ENCODE peak calls at places on chromosomes 4 and X, in four cellular contexts. P is A549, B is left ventricle myocardium inferior, D is fibroblast of lung. T is an unnamed sample.

GRCh38 chrX:16839224-16839851 is 30.8 kb downstream of the RBBP7 start:
- DNase-seq in P (no peak), B (no peak), D (peak), T (no peak)

GRCh38 chr4:132998585-132999230 is 150.4 kb upstream of the PCDH10 start:
- DNase-seq in P (no peak), B (no peak), D (no peak), T (no peak)

GRCh38 chrX:28586891-28587635 is at the start of gene IL1RAPL1:
- DNase-seq in P (peak), B (no peak), D (peak), T (peak)

GRCh38 chrX:38514014-38514854 is 47.1 kb upstream of the TSPAN7 start:
- DNase-seq in P (no peak), B (no peak), D (no peak), T (no peak)

GRCh38 chrX:19121898-19122640 is at the start of gene ADGRG2:
- DNase-seq in P (peak), B (peak), D (peak), T (no peak)

GRCh38 chr4:46389301-46389761 is 597 bp downstream of the GABRA2 start:
- DNase-seq in P (no peak), B (no peak), D (no peak), T (no peak)

GRCh38 chr4:163523791-163524365 is 29.4 kb downstream of the TMA16 start:
- DNase-seq in P (no peak), B (no peak), D (no peak), T (no peak)

GRCh38 chr4:139774759-139775487 is 109.3 kb downstream of the MGST2 start:
- DNase-seq in P (no peak), B (no peak), D (no peak), T (no peak)

GRCh38 chr4:145231906-145232700 is 51.7 kb upstream of the OTUD4 start:
- DNase-seq in P (no peak), B (no peak), D (peak), T (peak)

GRCh38 chr4:176002007-176002623 is 63.5 kb upstream of the WDR17 start:
- DNase-seq in P (peak), B (no peak), D (peak), T (no peak)

GRCh38 chr4:152106113-152106763 is 345.4 kb upstream of the GATB start:
- DNase-seq in P (peak), B (peak), D (peak), T (peak)

GRCh38 chr4:121246698-121247097 is 82.6 kb upstream of the TNIP3 start:
- DNase-seq in P (no peak), B (no peak), D (no peak), T (no peak)

GRCh38 chrX:134990475-134991473 is at the start of gene SMIM10:
- DNase-seq in P (no peak), B (peak), D (peak), T (peak)

GRCh38 chr4:25560605-25561004 is 95.0 kb upstream of the SLC34A2 start:
- DNase-seq in P (no peak), B (no peak), D (no peak), T (no peak)

GRCh38 chr4:1895489-1895888 is 24.3 kb downstream of the NSD2 start:
- DNase-seq in P (no peak), B (no peak), D (no peak), T (no peak)

GRCh38 chr4:522438-522837 is 23.4 kb downstream of the PIGG start:
- DNase-seq in P (no peak), B (no peak), D (no peak), T (no peak)

GRCh38 chrX:53312946-53313745 is 31.8 kb upstream of the IQSEC2 start:
- DNase-seq in P (peak), B (peak), D (peak), T (peak)

GRCh38 chrX:139890991-139891700 is 41.7 kb downstream of the ATP11C start:
- DNase-seq in P (no peak), B (no peak), D (peak), T (peak)

GRCh38 chr4:69999420-69999819 is 3.7 kb downstream of the STATH start:
- DNase-seq in P (no peak), B (no peak), D (peak), T (no peak)

GRCh38 chr4:85149656-85150055 is 183.2 kb upstream of the WDFY3 start:
- DNase-seq in P (no peak), B (no peak), D (peak), T (peak)

GRCh38 chr4:28250646-28251045 is 1390.0 kb downstream of the STIM2 start:
- DNase-seq in P (no peak), B (no peak), D (no peak), T (no peak)

GRCh38 chrX:129777218-129777768 is 2.5 kb upstream of the SASH3 start:
- DNase-seq in P (no peak), B (peak), D (no peak), T (no peak)
- H3K27ac ChIP-seq in P (no peak), B (peak), D (no peak), T (no peak)

DNA sequence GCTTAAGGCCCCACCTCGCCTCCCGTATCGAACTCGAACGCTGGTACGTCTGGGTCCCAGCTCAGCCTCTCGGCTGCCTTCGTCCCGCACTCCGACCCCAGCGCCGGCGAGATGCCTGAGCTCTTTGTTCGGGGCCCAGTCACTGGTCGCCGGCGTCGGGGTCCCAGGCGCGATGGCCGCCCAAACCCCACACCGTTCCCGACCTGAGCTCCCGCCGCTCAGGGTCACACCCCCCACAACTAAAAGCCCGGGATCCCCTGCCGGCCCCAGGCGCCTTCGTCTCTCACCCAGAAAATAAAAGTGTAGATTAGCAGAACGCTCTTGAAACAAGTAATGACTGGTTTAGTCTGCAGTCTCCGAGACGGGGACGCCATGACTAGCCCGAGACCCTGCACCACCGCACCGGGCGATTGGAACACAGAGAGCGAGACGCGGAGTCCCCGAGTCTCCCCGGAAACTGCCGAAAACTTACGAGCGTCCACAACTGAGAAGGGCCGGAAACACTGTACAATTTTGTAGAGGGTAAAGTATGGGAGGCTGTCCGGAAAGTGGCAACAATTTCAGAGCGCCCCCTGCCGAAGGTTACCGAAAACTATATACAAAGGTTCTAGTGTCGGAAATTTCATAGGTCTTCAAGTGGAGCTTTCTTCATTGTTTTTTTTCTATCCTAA is at the start of gene TSPAN6:
- DNase-seq in P (peak), B (peak), D (peak), T (peak)
- H3K27ac ChIP-seq in P (peak), B (peak), D (peak), T (peak)

GRCh38 chr4:184450045-184450444 is 24.3 kb downstream of the IRF2 start:
- DNase-seq in P (no peak), B (no peak), D (peak), T (peak)

GRCh38 chr4:184447664-184448063 is 26.7 kb downstream of the IRF2 start:
- DNase-seq in P (no peak), B (no peak), D (no peak), T (no peak)

GRCh38 chr4:184450743-184451142 is 23.6 kb downstream of the IRF2 start:
- DNase-seq in P (no peak), B (no peak), D (no peak), T (no peak)

GRCh38 chr4:184446132-184446531 is 28.2 kb downstream of the IRF2 start:
- DNase-seq in P (no peak), B (no peak), D (no peak), T (no peak)

DNA sequence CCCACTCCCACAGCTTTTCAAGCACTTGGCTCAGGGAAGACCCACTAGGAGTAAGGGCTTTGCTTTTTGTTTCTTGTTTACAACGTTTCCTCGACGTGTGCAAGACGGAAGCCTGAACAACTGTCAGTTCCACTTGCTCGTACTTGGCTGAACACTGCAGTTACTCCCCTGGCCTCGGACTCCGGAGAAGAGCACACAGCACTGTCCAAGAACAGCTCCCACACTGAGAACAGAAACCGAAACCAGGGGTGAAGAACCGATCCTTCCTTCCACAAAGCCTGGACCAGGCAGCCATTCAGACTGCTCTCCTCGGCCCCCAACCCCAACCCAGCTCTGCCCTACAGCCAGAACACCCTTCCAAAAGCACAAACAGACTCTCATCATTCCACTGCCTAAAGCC is 25.5 kb downstream of the IRF2 start:
- DNase-seq in P (no peak), B (peak), D (peak), T (peak)
- H3K27ac ChIP-seq in P (no peak), B (peak), D (peak), T (peak)

GRCh38 chr4:172726001-172726423 is 442.6 kb upstream of the GALNT7 start:
- DNase-seq in P (peak), B (no peak), D (no peak), T (no peak)
- H3K27ac ChIP-seq in P (peak), B (no peak), D (no peak), T (no peak)

T was measured in brain microvascular endothelial cell.